ENCODE peak calls at places on chromosomes 13 and 19, in four cellular contexts. N is lung; T is COR-L47; H is stimulated activated CD8-positive, alpha-beta memory T cell treated with anti-CD3 and anti-CD28 coated beads, Interleukin-2, amount 100 ng/mL, for 48 hours. W is an unnamed sample.

GRCh38 chr13:46296920-46297319 is 85.2 kb downstream of the LRRC63 start:
- DNase-seq in N (no peak), T (no peak), H (no peak), W (no peak)

GRCh38 chr13:32883501-32883900 is 132.7 kb upstream of the KL start:
- DNase-seq in N (no peak), T (peak), H (no peak), W (no peak)

GRCh38 chr13:74372511-74372910 is 238.3 kb upstream of the KLF12 start:
- DNase-seq in N (no peak), T (no peak), H (no peak), W (no peak)

GRCh38 chr13:99436013-99436412 is 65.3 kb upstream of the TM9SF2 start:
- DNase-seq in N (no peak), T (no peak), H (no peak), W (no peak)

GRCh38 chr19:46000497-46001246 is 5.4 kb downstream of the CCDC61 start:
- DNase-seq in N (peak), T (peak), H (peak), W (peak)

GRCh38 chr13:38024431-38024830 is 154.9 kb upstream of the TRPC4 start:
- DNase-seq in N (no peak), T (no peak), H (no peak), W (no peak)

GRCh38 chr19:54724142-54724541 is at the start of gene KIR3DL3:
- DNase-seq in N (no peak), T (no peak), H (no peak), W (no peak)

GRCh38 chr19:34475026-34475974 is 6.3 kb upstream of the WTIP start:
- DNase-seq in N (no peak), T (no peak), H (no peak), W (no peak)

GRCh38 chr13:113947321-113948033 is 26.4 kb downstream of the C13orf46 start:
- DNase-seq in N (no peak), T (peak), H (no peak), W (no peak)

GRCh38 chr19:2888739-2889224 is 11.9 kb upstream of the ZNF57 start:
- DNase-seq in N (no peak), T (no peak), H (peak), W (no peak)

GRCh38 chr19:54255105-54255775 is 1.8 kb downstream of the LILRB5 start:
- DNase-seq in N (no peak), T (no peak), H (no peak), W (no peak)

GRCh38 chr19:35133826-35134225 is 1.0 kb downstream of the LGI4 start:
- DNase-seq in N (no peak), T (no peak), H (no peak), W (no peak)

GRCh38 chr19:16445238-16446107 is 26.3 kb downstream of the EPS15L1 start:
- DNase-seq in N (no peak), T (no peak), H (no peak), W (no peak)

GRCh38 chr13:109199280-109199679 is 569.9 kb downstream of the MYO16 start:
- DNase-seq in N (no peak), T (no peak), H (no peak), W (no peak)

GRCh38 chr13:103772576-103772975 is 706.4 kb upstream of the SLC10A2 start:
- DNase-seq in N (no peak), T (no peak), H (no peak), W (no peak)

GRCh38 chr13:41614671-41615519 is 157.5 kb downstream of the RGCC start:
- DNase-seq in N (no peak), T (no peak), H (no peak), W (no peak)

GRCh38 chr19:38742906-38743305 is 1.4 kb downstream of the CAPN12 start:
- DNase-seq in N (no peak), T (no peak), H (no peak), W (no peak)

GRCh38 chr13:52447354-52447753 is 3.1 kb downstream of the VPS36 start:
- DNase-seq in N (no peak), T (no peak), H (no peak), W (no peak)

GRCh38 chr13:47277774-47278173 is 380.9 kb upstream of the HTR2A start:
- DNase-seq in N (no peak), T (no peak), H (no peak), W (no peak)

GRCh38 chr19:45553464-45553863 is 31.1 kb downstream of the OPA3 start:
- DNase-seq in N (no peak), T (no peak), H (no peak), W (no peak)

GRCh38 chr19:42175952-42176648 is 41.4 kb downstream of the DEDD2 start:
- DNase-seq in N (no peak), T (no peak), H (no peak), W (no peak)

GRCh38 chr19:41799444-41800000 is 3.1 kb downstream of the CEACAM3 start:
- DNase-seq in N (peak), T (no peak), H (no peak), W (no peak)